ENCODE peak calls at places on chromosomes 6 and 20, in nine cellular contexts. One of them, this sample, is unnamed.
A peak's percentile ranks its signal among the peaks of the same experiment; 100 is the strongest.

GRCh38 chr6:137236581-137237355 is 17.6 kb upstream of the IFNGR1 start:
- DNase-seq in heart right ventricle: no peak
- DNase-seq in skeletal muscle cell: no peak
- DNase-seq in RCC 7860: no peak
- DNase-seq in HT-29: peak; percentile 76
- DNase-seq in T-helper 17 cell: no peak
- DNase-seq in CD8-positive, alpha-beta memory T cell: no peak
- DNase-seq in NAMALWA: no peak
- DNase-seq in NCI-H2171 treated with DMSO at 0.1 percent for 48 hours: no peak
- DNase-seq in this sample: no peak

GRCh38 chr20:59645761-59646171 is 41.4 kb downstream of the PHACTR3 start:
- DNase-seq in heart right ventricle: no peak
- DNase-seq in skeletal muscle cell: no peak
- DNase-seq in RCC 7860: no peak
- DNase-seq in HT-29: peak; percentile 29
- DNase-seq in T-helper 17 cell: no peak
- DNase-seq in CD8-positive, alpha-beta memory T cell: no peak
- DNase-seq in NAMALWA: peak; percentile 3
- DNase-seq in NCI-H2171 treated with DMSO at 0.1 percent for 48 hours: no peak
- DNase-seq in this sample: no peak

GRCh38 chr20:18904624-18905023 is 91.0 kb downstream of the SCP2D1 start:
- DNase-seq in heart right ventricle: no peak
- DNase-seq in skeletal muscle cell: no peak
- DNase-seq in RCC 7860: no peak
- DNase-seq in HT-29: peak; percentile 23
- DNase-seq in T-helper 17 cell: no peak
- DNase-seq in CD8-positive, alpha-beta memory T cell: no peak
- DNase-seq in NAMALWA: no peak
- DNase-seq in NCI-H2171 treated with DMSO at 0.1 percent for 48 hours: no peak
- DNase-seq in this sample: no peak

GRCh38 chr6:96755096-96755495 is 82.2 kb downstream of the GPR63 start:
- DNase-seq in heart right ventricle: no peak
- DNase-seq in skeletal muscle cell: no peak
- DNase-seq in RCC 7860: no peak
- DNase-seq in HT-29: no peak
- DNase-seq in T-helper 17 cell: no peak
- DNase-seq in CD8-positive, alpha-beta memory T cell: no peak
- DNase-seq in NAMALWA: peak; percentile 11
- DNase-seq in NCI-H2171 treated with DMSO at 0.1 percent for 48 hours: no peak
- DNase-seq in this sample: no peak

GRCh38 chr6:133748628-133749027 is 140.3 kb upstream of the TCF21 start:
- DNase-seq in heart right ventricle: no peak
- DNase-seq in skeletal muscle cell: no peak
- DNase-seq in RCC 7860: no peak
- DNase-seq in HT-29: no peak
- DNase-seq in T-helper 17 cell: no peak
- DNase-seq in CD8-positive, alpha-beta memory T cell: no peak
- DNase-seq in NAMALWA: no peak
- DNase-seq in NCI-H2171 treated with DMSO at 0.1 percent for 48 hours: no peak
- DNase-seq in this sample: no peak

GRCh38 chr6:75377386-75377785 is 92.8 kb upstream of the TMEM30A start:
- DNase-seq in heart right ventricle: no peak
- DNase-seq in skeletal muscle cell: no peak
- DNase-seq in RCC 7860: no peak
- DNase-seq in HT-29: no peak
- DNase-seq in T-helper 17 cell: no peak
- DNase-seq in CD8-positive, alpha-beta memory T cell: no peak
- DNase-seq in NAMALWA: no peak
- DNase-seq in NCI-H2171 treated with DMSO at 0.1 percent for 48 hours: no peak
- DNase-seq in this sample: no peak

GRCh38 chr6:72182337-72183246 is 296.2 kb downstream of the RIMS1 start:
- DNase-seq in heart right ventricle: peak; percentile 11
- DNase-seq in skeletal muscle cell: no peak
- DNase-seq in RCC 7860: no peak
- DNase-seq in HT-29: no peak
- DNase-seq in T-helper 17 cell: no peak
- DNase-seq in CD8-positive, alpha-beta memory T cell: no peak
- DNase-seq in NAMALWA: no peak
- DNase-seq in NCI-H2171 treated with DMSO at 0.1 percent for 48 hours: peak; percentile 55
- DNase-seq in this sample: no peak

GRCh38 chr6:154345811-154346210 is 10.8 kb downstream of the IPCEF1 start:
- DNase-seq in heart right ventricle: no peak
- DNase-seq in skeletal muscle cell: no peak
- DNase-seq in RCC 7860: no peak
- DNase-seq in HT-29: no peak
- DNase-seq in T-helper 17 cell: no peak
- DNase-seq in CD8-positive, alpha-beta memory T cell: no peak
- DNase-seq in NAMALWA: no peak
- DNase-seq in NCI-H2171 treated with DMSO at 0.1 percent for 48 hours: no peak
- DNase-seq in this sample: no peak

GRCh38 chr6:81911446-81911845 is 159.0 kb upstream of the TENT5A start:
- DNase-seq in heart right ventricle: no peak
- DNase-seq in skeletal muscle cell: no peak
- DNase-seq in RCC 7860: no peak
- DNase-seq in HT-29: no peak
- DNase-seq in T-helper 17 cell: no peak
- DNase-seq in CD8-positive, alpha-beta memory T cell: no peak
- DNase-seq in NAMALWA: no peak
- DNase-seq in NCI-H2171 treated with DMSO at 0.1 percent for 48 hours: peak; percentile 88
- DNase-seq in this sample: peak; percentile 60

GRCh38 chr6:125792680-125793079 is 1.9 kb downstream of the NCOA7 start:
- DNase-seq in heart right ventricle: no peak
- DNase-seq in skeletal muscle cell: no peak
- DNase-seq in RCC 7860: no peak
- DNase-seq in HT-29: no peak
- DNase-seq in T-helper 17 cell: no peak
- DNase-seq in CD8-positive, alpha-beta memory T cell: no peak
- DNase-seq in NAMALWA: no peak
- DNase-seq in NCI-H2171 treated with DMSO at 0.1 percent for 48 hours: no peak
- DNase-seq in this sample: no peak

GRCh38 chr6:80872951-80873308 is 766.5 kb downstream of the BCKDHB start:
- DNase-seq in heart right ventricle: no peak
- DNase-seq in skeletal muscle cell: no peak
- DNase-seq in RCC 7860: no peak
- DNase-seq in HT-29: no peak
- DNase-seq in T-helper 17 cell: no peak
- DNase-seq in CD8-positive, alpha-beta memory T cell: no peak
- DNase-seq in NAMALWA: no peak
- DNase-seq in NCI-H2171 treated with DMSO at 0.1 percent for 48 hours: no peak
- DNase-seq in this sample: no peak

GRCh38 chr6:20946037-20946436 is 411.8 kb downstream of the CDKAL1 start:
- DNase-seq in heart right ventricle: no peak
- DNase-seq in skeletal muscle cell: peak; percentile 69
- DNase-seq in RCC 7860: no peak
- DNase-seq in HT-29: no peak
- DNase-seq in T-helper 17 cell: no peak
- DNase-seq in CD8-positive, alpha-beta memory T cell: no peak
- DNase-seq in NAMALWA: peak; percentile 12
- DNase-seq in NCI-H2171 treated with DMSO at 0.1 percent for 48 hours: no peak
- DNase-seq in this sample: no peak

GRCh38 chr20:62624325-62624690 is 18.0 kb upstream of the SLCO4A1 start:
- DNase-seq in heart right ventricle: no peak
- DNase-seq in skeletal muscle cell: no peak
- DNase-seq in RCC 7860: no peak
- DNase-seq in HT-29: peak; percentile 87
- DNase-seq in T-helper 17 cell: no peak
- DNase-seq in CD8-positive, alpha-beta memory T cell: no peak
- DNase-seq in NAMALWA: peak; percentile 87
- DNase-seq in NCI-H2171 treated with DMSO at 0.1 percent for 48 hours: no peak
- DNase-seq in this sample: no peak

GRCh38 chr20:46206025-46206424 is 87.9 kb downstream of the CD40 start:
- DNase-seq in heart right ventricle: no peak
- DNase-seq in skeletal muscle cell: no peak
- DNase-seq in RCC 7860: peak; percentile 70
- DNase-seq in HT-29: peak; percentile 47
- DNase-seq in T-helper 17 cell: no peak
- DNase-seq in CD8-positive, alpha-beta memory T cell: no peak
- DNase-seq in NAMALWA: no peak
- DNase-seq in NCI-H2171 treated with DMSO at 0.1 percent for 48 hours: no peak
- DNase-seq in this sample: no peak

GRCh38 chr6:26056583-26057350 is 30.5 kb upstream of the HFE start:
- DNase-seq in heart right ventricle: no peak
- DNase-seq in skeletal muscle cell: no peak
- DNase-seq in RCC 7860: peak; percentile 9
- DNase-seq in HT-29: peak; percentile 65
- DNase-seq in T-helper 17 cell: no peak
- DNase-seq in CD8-positive, alpha-beta memory T cell: no peak
- DNase-seq in NAMALWA: peak; percentile 59
- DNase-seq in NCI-H2171 treated with DMSO at 0.1 percent for 48 hours: peak; percentile 62
- DNase-seq in this sample: no peak

GRCh38 chr20:23782366-23782983 is 31.7 kb upstream of the CST1 start:
- DNase-seq in heart right ventricle: no peak
- DNase-seq in skeletal muscle cell: no peak
- DNase-seq in RCC 7860: no peak
- DNase-seq in HT-29: peak; percentile 75
- DNase-seq in T-helper 17 cell: no peak
- DNase-seq in CD8-positive, alpha-beta memory T cell: no peak
- DNase-seq in NAMALWA: peak; percentile 34
- DNase-seq in NCI-H2171 treated with DMSO at 0.1 percent for 48 hours: peak; percentile 43
- DNase-seq in this sample: no peak

GRCh38 chr6:12791371-12791770 is 74.8 kb downstream of the PHACTR1 start:
- DNase-seq in heart right ventricle: no peak
- DNase-seq in skeletal muscle cell: no peak
- DNase-seq in RCC 7860: no peak
- DNase-seq in HT-29: no peak
- DNase-seq in T-helper 17 cell: no peak
- DNase-seq in CD8-positive, alpha-beta memory T cell: no peak
- DNase-seq in NAMALWA: no peak
- DNase-seq in NCI-H2171 treated with DMSO at 0.1 percent for 48 hours: no peak
- DNase-seq in this sample: no peak

GRCh38 chr6:12848969-12849368 is 132.4 kb downstream of the PHACTR1 start:
- DNase-seq in heart right ventricle: no peak
- DNase-seq in skeletal muscle cell: no peak
- DNase-seq in RCC 7860: no peak
- DNase-seq in HT-29: no peak
- DNase-seq in T-helper 17 cell: no peak
- DNase-seq in CD8-positive, alpha-beta memory T cell: no peak
- DNase-seq in NAMALWA: no peak
- DNase-seq in NCI-H2171 treated with DMSO at 0.1 percent for 48 hours: no peak
- DNase-seq in this sample: no peak

GRCh38 chr6:35694462-35694861 is 5.7 kb upstream of the FKBP5 start:
- DNase-seq in heart right ventricle: no peak
- DNase-seq in skeletal muscle cell: no peak
- DNase-seq in RCC 7860: no peak
- DNase-seq in HT-29: no peak
- DNase-seq in T-helper 17 cell: no peak
- DNase-seq in CD8-positive, alpha-beta memory T cell: no peak
- DNase-seq in NAMALWA: no peak
- DNase-seq in NCI-H2171 treated with DMSO at 0.1 percent for 48 hours: no peak
- DNase-seq in this sample: no peak

GRCh38 chr20:32018269-32019155 is 8.3 kb downstream of the CCM2L start:
- DNase-seq in heart right ventricle: peak; percentile 64
- DNase-seq in skeletal muscle cell: no peak
- DNase-seq in RCC 7860: peak; percentile 24
- DNase-seq in HT-29: peak; percentile 87
- DNase-seq in T-helper 17 cell: peak; percentile 32
- DNase-seq in CD8-positive, alpha-beta memory T cell: peak; percentile 53
- DNase-seq in NAMALWA: peak; percentile 31
- DNase-seq in NCI-H2171 treated with DMSO at 0.1 percent for 48 hours: peak; percentile 91
- DNase-seq in this sample: peak; percentile 71

GRCh38 chr6:22145823-22146379 is 150.9 kb downstream of the PRL start:
- DNase-seq in heart right ventricle: no peak
- DNase-seq in skeletal muscle cell: no peak
- DNase-seq in RCC 7860: peak; percentile 31
- DNase-seq in HT-29: peak; percentile 6
- DNase-seq in T-helper 17 cell: no peak
- DNase-seq in CD8-positive, alpha-beta memory T cell: no peak
- DNase-seq in NAMALWA: no peak
- DNase-seq in NCI-H2171 treated with DMSO at 0.1 percent for 48 hours: peak; percentile 17
- DNase-seq in this sample: peak; percentile 39

This sample was measured in DMS 273 treated with DMSO at 0.1 percent for 48 hours.